ENCODE peak calls at places on chromosomes 2 and 18, in seven cellular contexts. O is sigmoid colon, F is foreskin keratinocyte, L is HFFc6, S is A549, B is CD14-positive monocyte, M is astrocyte of the spinal cord. X is an unnamed sample.

GRCh38 chr2:70930371-70931329 is 5.0 kb upstream of the ATP6V1B1 start:
- DNase-seq in O (no peak), F (no peak), L (no peak), S (no peak), B (no peak), M (no peak), X (peak; percentile 43)

GRCh38 chr2:40434638-40435296 is 17.1 kb downstream of the SLC8A1 start:
- DNase-seq in O (no peak), F (peak; percentile 98), L (peak; percentile 98), S (peak; percentile 63), B (no peak), M (peak; percentile 91), X (no peak)

GRCh38 chr18:47175283-47175894 is 775 bp downstream of the IER3IP1 start:
- DNase-seq in O (no peak), F (no peak), L (no peak), S (no peak), B (no peak), M (no peak), X (no peak)

GRCh38 chr2:212328129-212328528 is 210.5 kb downstream of the ERBB4 start:
- DNase-seq in O (no peak), F (no peak), L (no peak), S (no peak), B (no peak), M (no peak), X (no peak)

GRCh38 chr2:173664520-173664919 is 300.7 kb downstream of the SP3 start:
- DNase-seq in O (no peak), F (no peak), L (no peak), S (no peak), B (no peak), M (no peak), X (no peak)

GRCh38 chr2:124983595-124983994 is 958.5 kb downstream of the CNTNAP5 start:
- DNase-seq in O (no peak), F (peak; percentile 9), L (peak; percentile 12), S (no peak), B (no peak), M (peak; percentile 83), X (no peak)

GRCh38 chr2:101520246-101520645 is 45.3 kb upstream of the RFX8 start:
- DNase-seq in O (no peak), F (peak; percentile 77), L (peak; percentile 24), S (no peak), B (no peak), M (peak; percentile 55), X (no peak)

GRCh38 chr2:95047629-95048510 is 22.4 kb downstream of the MAL start:
- DNase-seq in O (peak; percentile 56), F (no peak), L (no peak), S (no peak), B (peak; percentile 35), M (no peak), X (peak; percentile 81)

GRCh38 chr2:172864182-172864581 is 128.5 kb downstream of the RAPGEF4 start:
- DNase-seq in O (peak; percentile 69), F (peak; percentile 35), L (no peak), S (no peak), B (no peak), M (peak; percentile 40), X (no peak)

GRCh38 chr2:122481717-122482116 is 726.3 kb downstream of the TSN start:
- DNase-seq in O (no peak), F (no peak), L (no peak), S (no peak), B (no peak), M (no peak), X (no peak)

GRCh38 chr2:96547751-96548161 is 11.2 kb downstream of the ARID5A start:
- DNase-seq in O (peak; percentile 32), F (no peak), L (peak; percentile 30), S (no peak), B (no peak), M (peak; percentile 76), X (peak; percentile 54)

GRCh38 chr2:70141754-70142589 is 48.8 kb downstream of the C2orf42 start:
- DNase-seq in O (no peak), F (peak; percentile 68), L (peak; percentile 12), S (peak; percentile 51), B (no peak), M (peak; percentile 62), X (no peak)

GRCh38 chr2:145764631-145765030 is 1244.7 kb upstream of the ZEB2 start:
- DNase-seq in O (no peak), F (no peak), L (no peak), S (no peak), B (no peak), M (peak; percentile 10), X (no peak)

GRCh38 chr2:61762292-61762691 is 91.6 kb downstream of the FAM161A start:
- DNase-seq in O (no peak), F (peak; percentile 4), L (no peak), S (no peak), B (no peak), M (peak; percentile 8), X (no peak)

GRCh38 chr2:138275881-138276280 is 225.7 kb upstream of the SPOPL start:
- DNase-seq in O (no peak), F (peak; percentile 29), L (peak; percentile 11), S (peak; percentile 14), B (no peak), M (peak; percentile 43), X (no peak)

GRCh38 chr2:11835403-11835802 is 89.0 kb downstream of the LPIN1 start:
- DNase-seq in O (no peak), F (no peak), L (no peak), S (no peak), B (no peak), M (no peak), X (no peak)

GRCh38 chr2:88054300-88055048 is 1.1 kb downstream of the KRCC1 start:
- DNase-seq in O (no peak), F (no peak), L (no peak), S (no peak), B (no peak), M (peak; percentile 11), X (no peak)

GRCh38 chr2:165898381-165898780 is 55.2 kb downstream of the TTC21B start:
- DNase-seq in O (no peak), F (peak; percentile 86), L (peak; percentile 61), S (no peak), B (no peak), M (no peak), X (no peak)

GRCh38 chr2:32719933-32720716 is 92.3 kb downstream of the TTC27 start:
- DNase-seq in O (no peak), F (no peak), L (no peak), S (no peak), B (no peak), M (no peak), X (no peak)
- TF ChIP-seq CTCF in O (no peak), F (no peak), L (no peak), S (no peak), B (no peak), M (no peak), X (no peak)

DNA sequence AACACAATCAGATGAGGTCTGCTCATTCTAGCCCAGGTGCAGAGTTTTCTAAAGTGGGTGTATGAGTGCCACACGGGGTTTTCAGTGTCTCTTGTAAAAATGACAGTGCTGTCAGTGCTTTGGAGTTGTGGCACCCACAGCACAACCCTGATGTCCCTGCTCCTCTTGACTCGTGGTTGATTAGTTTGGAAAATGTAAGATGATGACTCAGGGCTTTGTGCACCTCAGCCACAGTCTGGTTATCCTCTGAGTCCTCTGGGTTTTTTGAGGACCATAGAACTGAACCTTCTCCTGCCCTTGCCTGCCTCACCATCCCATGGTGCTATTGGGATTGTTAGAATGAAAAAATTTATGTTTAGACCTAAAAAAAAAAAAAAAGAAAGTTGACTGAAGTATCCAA is 105.6 kb downstream of the MYO1B start:
- DNase-seq in O (no peak), F (peak; percentile 26), L (peak; percentile 31), S (no peak), B (no peak), M (peak; percentile 43), X (no peak)
- TF ChIP-seq CTCF in O (no peak), F (no peak), L (no peak), S (no peak), B (no peak), M (no peak), X (no peak)

GRCh38 chr2:231673348-231673770 is 35.0 kb upstream of the PTMA start:
- DNase-seq in O (peak; percentile 84), F (peak; percentile 79), L (no peak), S (peak; percentile 84), B (no peak), M (peak; percentile 50), X (no peak)

GRCh38 chr2:231668981-231669380 is 39.3 kb upstream of the PTMA start:
- DNase-seq in O (no peak), F (no peak), L (no peak), S (no peak), B (no peak), M (no peak), X (no peak)

GRCh38 chr2:231671617-231672350 is 36.5 kb upstream of the PTMA start:
- DNase-seq in O (no peak), F (no peak), L (no peak), S (no peak), B (no peak), M (no peak), X (no peak)

GRCh38 chr2:231672617-231673347 is 35.5 kb upstream of the PTMA start:
- DNase-seq in O (peak; percentile 80), F (peak; percentile 76), L (no peak), S (peak; percentile 67), B (no peak), M (peak; percentile 44), X (no peak)

GRCh38 chr2:231670892-231671616 is 37.3 kb upstream of the PTMA start:
- DNase-seq in O (peak; percentile 71), F (no peak), L (no peak), S (no peak), B (no peak), M (no peak), X (no peak)
- TF ChIP-seq CTCF in O (no peak), F (no peak), L (peak; percentile 64), S (peak; percentile 42), B (peak; percentile 31), M (peak; percentile 33), X (peak; percentile 73)

GRCh38 chr2:72897785-72898184 is 10.6 kb downstream of the SPR start:
- DNase-seq in O (no peak), F (no peak), L (no peak), S (no peak), B (no peak), M (no peak), X (no peak)
- TF ChIP-seq CTCF in O (no peak), F (no peak), L (no peak), S (no peak), B (no peak), M (no peak), X (no peak)

DNA sequence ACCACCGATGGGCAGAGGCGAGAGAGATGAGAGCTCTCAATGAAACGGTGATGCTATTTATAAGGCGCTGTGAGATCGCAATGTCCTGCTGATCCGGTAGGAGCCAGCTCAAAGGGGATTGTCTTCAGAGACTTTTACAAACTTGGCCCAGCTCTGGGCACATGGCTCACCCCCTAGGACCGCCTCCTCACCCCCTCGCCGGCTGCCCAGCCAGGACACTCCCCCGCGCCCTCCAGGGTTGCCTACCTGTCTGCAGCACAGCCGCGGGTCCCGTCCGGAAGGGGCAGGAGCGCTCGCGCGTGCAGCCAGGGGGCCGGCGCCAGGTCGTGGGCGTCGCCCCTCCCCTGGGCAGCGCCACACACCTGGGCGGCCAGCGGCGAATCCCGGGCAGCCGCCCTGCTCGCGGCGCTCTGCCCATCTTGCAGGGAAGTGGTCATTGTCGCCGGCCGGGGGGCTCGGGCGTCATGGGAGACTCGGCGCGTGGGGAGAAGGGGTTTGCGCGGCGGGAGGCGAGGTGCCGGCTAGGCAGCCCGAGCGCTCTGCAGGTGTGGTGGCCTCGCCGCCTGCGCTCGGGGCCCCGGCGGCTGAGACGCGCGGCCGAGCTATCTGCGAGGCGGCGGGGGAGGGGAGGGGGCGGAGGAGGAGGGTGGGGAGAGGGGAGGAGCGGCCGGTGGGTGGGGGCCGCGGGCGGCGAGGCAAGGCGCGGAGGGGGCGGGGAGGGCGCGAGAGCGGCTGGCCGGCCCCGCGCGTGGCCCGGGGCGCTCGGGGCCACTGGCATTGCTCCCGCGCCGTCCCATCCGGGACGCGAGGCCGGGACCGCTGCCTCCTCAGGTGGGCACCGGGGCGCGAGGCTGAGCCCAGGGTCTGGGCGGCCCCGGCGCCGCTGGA is at the start of gene GRB14:
- DNase-seq in O (no peak), F (peak; percentile 33), L (no peak), S (peak; percentile 78), B (no peak), M (peak; percentile 10), X (no peak)
- TF ChIP-seq CTCF in O (no peak), F (peak; percentile 16), L (no peak), S (no peak), B (no peak), M (no peak), X (peak; percentile 28)

X was measured in chondrocyte.